ENCODE peak calls at places on chromosomes 1 and 21, in seven cellular contexts. I, T, C, V, E, S and G are unnamed samples.

GRCh38 chr1:64965239-64966157 is 851 bp downstream of the JAK1 start:
- DNase-seq in S (peak), I (peak), E (peak), T (peak), V (no peak), C (peak), G (peak)

GRCh38 chr1:50968884-50969610 is 998 bp upstream of the CDKN2C start:
- DNase-seq in V (peak), I (peak), C (peak), E (peak), T (peak), S (peak), G (peak)

GRCh38 chr1:236016083-236016482 is 48.8 kb downstream of the NID1 start:
- DNase-seq in E (no peak), C (peak), T (peak), I (peak), S (no peak), V (no peak), G (no peak)

GRCh38 chr21:26118928-26119540 is 51.5 kb downstream of the APP start:
- DNase-seq in S (no peak), C (no peak), E (no peak), V (no peak), I (no peak), T (no peak), G (no peak)

GRCh38 chr1:13487143-13487868 is 26.5 kb downstream of the LRRC38 start:
- DNase-seq in S (peak), E (no peak), V (no peak), C (no peak), T (peak), I (no peak), G (no peak)

GRCh38 chr21:32819702-32820101 is 48.1 kb upstream of the PAXBP1 start:
- DNase-seq in C (no peak), E (no peak), T (peak), I (peak), S (no peak), V (no peak), G (no peak)

GRCh38 chr1:119294728-119295127 is 73.9 kb upstream of the HAO2 start:
- DNase-seq in I (no peak), C (no peak), S (no peak), V (no peak), T (no peak), E (no peak), G (no peak)

GRCh38 chr1:112925015-112925414 is 31.0 kb downstream of the SLC16A1 start:
- DNase-seq in C (no peak), S (no peak), I (peak), V (no peak), T (no peak), E (no peak), G (no peak)

GRCh38 chr1:196367838-196368237 is 240.4 kb downstream of the KCNT2 start:
- DNase-seq in V (no peak), T (no peak), S (no peak), E (no peak), I (no peak), C (no peak), G (no peak)

GRCh38 chr1:39642796-39643195 is 3.4 kb upstream of the HEYL start:
- DNase-seq in S (no peak), E (no peak), T (peak), C (no peak), I (no peak), V (no peak), G (no peak)

GRCh38 chr1:230328342-230329015 is 97.7 kb downstream of the PGBD5 start:
- DNase-seq in S (no peak), I (no peak), V (no peak), C (no peak), E (no peak), T (no peak), G (no peak)

GRCh38 chr21:18832950-18833349 is 429.4 kb upstream of the TMPRSS15 start:
- DNase-seq in T (no peak), C (no peak), I (peak), E (no peak), S (no peak), V (no peak), G (no peak)

GRCh38 chr1:25245393-25245792 is 1.9 kb downstream of the RSRP1 start:
- DNase-seq in S (no peak), I (no peak), C (no peak), V (no peak), T (no peak), E (no peak), G (no peak)

GRCh38 chr1:56189946-56190920 is 389.1 kb downstream of the PLPP3 start:
- DNase-seq in E (no peak), T (peak), I (no peak), C (no peak), S (peak), V (no peak), G (no peak)

GRCh38 chr1:97630281-97630680 is 290.6 kb downstream of the DPYD start:
- DNase-seq in S (no peak), C (no peak), I (no peak), E (no peak), T (no peak), V (no peak), G (no peak)

GRCh38 chr1:183648042-183648441 is 5.1 kb downstream of the APOBEC4 start:
- DNase-seq in E (no peak), I (no peak), T (no peak), C (no peak), S (no peak), V (no peak), G (no peak)

GRCh38 chr1:18886003-18886335 is 16.4 kb downstream of the ALDH4A1 start:
- DNase-seq in C (no peak), T (no peak), V (no peak), S (no peak), E (no peak), I (peak), G (no peak)

GRCh38 chr1:245197911-245198379 is 43.2 kb downstream of the KIF26B start:
- DNase-seq in T (no peak), I (peak), S (no peak), E (no peak), C (no peak), V (no peak), G (no peak)

GRCh38 chr1:91826248-91826647 is 59.7 kb downstream of the TGFBR3 start:
- DNase-seq in T (peak), V (no peak), S (no peak), I (no peak), E (no peak), C (no peak), G (no peak)

GRCh38 chr1:220300442-220301121 is 28.3 kb upstream of the RAB3GAP2 start:
- DNase-seq in S (peak), I (peak), E (no peak), V (no peak), C (peak), T (peak), G (no peak)

GRCh38 chr1:225471453-225472301 is 43.8 kb upstream of the LBR start:
- DNase-seq in T (no peak), E (no peak), S (no peak), C (no peak), V (no peak), I (no peak), G (no peak)